ENCODE peak calls at places on chromosome 20, in six cellular contexts. One of them, this sample, is unnamed.

GRCh38 chr20:33160681-33161080 is 7.3 kb upstream of the BPIFA2 start:
- DNase-seq in CD8-positive, alpha-beta T cell: no peak
- DNase-seq in AG10803: no peak
- DNase-seq in epithelial cell of esophagus: no peak
- DNase-seq in left ventricle myocardium inferior: no peak
- DNase-seq in RWPE1: no peak
- DNase-seq in this sample: no peak

GRCh38 chr20:45890077-45890996 is 671 bp downstream of the NEURL2 start:
- DNase-seq in AG10803: peak; percentile 76
- DNase-seq in epithelial cell of esophagus: peak; percentile 72
- DNase-seq in CD8-positive, alpha-beta T cell: no peak
- DNase-seq in left ventricle myocardium inferior: peak; percentile 85
- DNase-seq in RWPE1: peak; percentile 59
- DNase-seq in this sample: peak; percentile 46

GRCh38 chr20:3924304-3925112 is 35.3 kb downstream of the PANK2 start:
- DNase-seq in left ventricle myocardium inferior: peak; percentile 63
- DNase-seq in RWPE1: no peak
- DNase-seq in epithelial cell of esophagus: no peak
- DNase-seq in CD8-positive, alpha-beta T cell: no peak
- DNase-seq in AG10803: no peak
- DNase-seq in this sample: no peak

GRCh38 chr20:14336667-14337066 is 745 bp downstream of the FLRT3 start:
- DNase-seq in CD8-positive, alpha-beta T cell: no peak
- DNase-seq in AG10803: no peak
- DNase-seq in RWPE1: peak; percentile 18
- DNase-seq in epithelial cell of esophagus: peak; percentile 45
- DNase-seq in left ventricle myocardium inferior: no peak
- DNase-seq in this sample: no peak

GRCh38 chr20:32742322-32743236 is 688 bp downstream of the COMMD7 start:
- DNase-seq in AG10803: no peak
- DNase-seq in left ventricle myocardium inferior: no peak
- DNase-seq in RWPE1: no peak
- DNase-seq in CD8-positive, alpha-beta T cell: peak; percentile 11
- DNase-seq in epithelial cell of esophagus: no peak
- DNase-seq in this sample: no peak

GRCh38 chr20:957544-957943 is 41.4 kb upstream of the ANGPT4 start:
- DNase-seq in AG10803: no peak
- DNase-seq in epithelial cell of esophagus: no peak
- DNase-seq in CD8-positive, alpha-beta T cell: no peak
- DNase-seq in RWPE1: no peak
- DNase-seq in left ventricle myocardium inferior: no peak
- DNase-seq in this sample: peak; percentile 19

GRCh38 chr20:62361799-62362589 is 5.1 kb downstream of the LAMA5 start:
- DNase-seq in RWPE1: peak; percentile 84
- DNase-seq in epithelial cell of esophagus: no peak
- DNase-seq in left ventricle myocardium inferior: peak; percentile 45
- DNase-seq in AG10803: no peak
- DNase-seq in CD8-positive, alpha-beta T cell: no peak
- DNase-seq in this sample: no peak

GRCh38 chr20:63372971-63373885 is 12.1 kb upstream of the CHRNA4 start:
- DNase-seq in epithelial cell of esophagus: no peak
- DNase-seq in left ventricle myocardium inferior: no peak
- DNase-seq in RWPE1: no peak
- DNase-seq in AG10803: no peak
- DNase-seq in CD8-positive, alpha-beta T cell: no peak
- DNase-seq in this sample: no peak

GRCh38 chr20:36645998-36646397 is at the start of gene SLA2:
- DNase-seq in CD8-positive, alpha-beta T cell: peak; percentile 63
- DNase-seq in epithelial cell of esophagus: no peak
- DNase-seq in AG10803: no peak
- DNase-seq in RWPE1: no peak
- DNase-seq in left ventricle myocardium inferior: no peak
- DNase-seq in this sample: no peak

GRCh38 chr20:6180531-6180930 is 57.7 kb upstream of the FERMT1 start:
- DNase-seq in left ventricle myocardium inferior: no peak
- DNase-seq in CD8-positive, alpha-beta T cell: no peak
- DNase-seq in epithelial cell of esophagus: no peak
- DNase-seq in RWPE1: no peak
- DNase-seq in AG10803: no peak
- DNase-seq in this sample: no peak

GRCh38 chr20:6184086-6184485 is 61.3 kb upstream of the FERMT1 start:
- DNase-seq in AG10803: no peak
- DNase-seq in CD8-positive, alpha-beta T cell: no peak
- DNase-seq in left ventricle myocardium inferior: no peak
- DNase-seq in RWPE1: no peak
- DNase-seq in epithelial cell of esophagus: no peak
- DNase-seq in this sample: no peak

GRCh38 chr20:6173481-6173880 is 50.7 kb upstream of the FERMT1 start:
- DNase-seq in AG10803: no peak
- DNase-seq in RWPE1: no peak
- DNase-seq in left ventricle myocardium inferior: no peak
- DNase-seq in CD8-positive, alpha-beta T cell: no peak
- DNase-seq in epithelial cell of esophagus: no peak
- DNase-seq in this sample: no peak

DNA sequence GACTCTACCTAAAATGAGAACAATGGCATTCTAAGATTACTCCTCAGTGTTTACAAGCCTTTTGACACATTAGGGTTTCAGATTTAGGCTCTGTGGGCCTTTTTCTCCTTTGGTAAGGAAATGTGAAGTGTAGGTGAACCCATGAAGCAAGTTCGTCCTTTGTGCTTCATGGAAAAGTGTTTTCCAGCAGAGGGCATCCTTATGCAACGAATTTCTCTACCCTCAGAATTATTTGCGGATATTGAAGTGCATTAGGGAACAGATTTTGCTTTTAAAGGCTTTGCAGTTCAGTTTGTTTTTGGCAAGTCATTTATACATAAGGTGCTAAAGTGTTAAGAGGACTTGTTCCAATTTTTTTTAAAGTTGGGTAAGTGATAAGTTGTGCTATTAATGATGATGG is 55.7 kb upstream of the FERMT1 start:
- DNase-seq in left ventricle myocardium inferior: no peak
- DNase-seq in epithelial cell of esophagus: peak; percentile 61
- DNase-seq in CD8-positive, alpha-beta T cell: no peak
- DNase-seq in AG10803: peak; percentile 24
- DNase-seq in RWPE1: peak; percentile 20
- DNase-seq in this sample: peak; percentile 16
- TF ChIP-seq CTCF in left ventricle myocardium inferior: peak; percentile 43
- TF ChIP-seq CTCF in epithelial cell of esophagus: peak; percentile 62
- TF ChIP-seq CTCF in CD8-positive, alpha-beta T cell: no peak
- TF ChIP-seq CTCF in AG10803: peak; percentile 55
- TF ChIP-seq CTCF in RWPE1: peak; percentile 72
- TF ChIP-seq CTCF in this sample: peak; percentile 65

GRCh38 chr20:38270869-38271608 is 10.5 kb upstream of the KIAA1755 start:
- DNase-seq in RWPE1: peak; percentile 97
- DNase-seq in epithelial cell of esophagus: peak; percentile 92
- DNase-seq in CD8-positive, alpha-beta T cell: no peak
- DNase-seq in AG10803: peak; percentile 89
- DNase-seq in left ventricle myocardium inferior: peak; percentile 77
- DNase-seq in this sample: peak; percentile 89
- TF ChIP-seq CTCF in RWPE1: no peak
- TF ChIP-seq CTCF in epithelial cell of esophagus: no peak
- TF ChIP-seq CTCF in CD8-positive, alpha-beta T cell: no peak
- TF ChIP-seq CTCF in AG10803: no peak
- TF ChIP-seq CTCF in left ventricle myocardium inferior: peak; percentile 26
- TF ChIP-seq CTCF in this sample: no peak

DNA sequence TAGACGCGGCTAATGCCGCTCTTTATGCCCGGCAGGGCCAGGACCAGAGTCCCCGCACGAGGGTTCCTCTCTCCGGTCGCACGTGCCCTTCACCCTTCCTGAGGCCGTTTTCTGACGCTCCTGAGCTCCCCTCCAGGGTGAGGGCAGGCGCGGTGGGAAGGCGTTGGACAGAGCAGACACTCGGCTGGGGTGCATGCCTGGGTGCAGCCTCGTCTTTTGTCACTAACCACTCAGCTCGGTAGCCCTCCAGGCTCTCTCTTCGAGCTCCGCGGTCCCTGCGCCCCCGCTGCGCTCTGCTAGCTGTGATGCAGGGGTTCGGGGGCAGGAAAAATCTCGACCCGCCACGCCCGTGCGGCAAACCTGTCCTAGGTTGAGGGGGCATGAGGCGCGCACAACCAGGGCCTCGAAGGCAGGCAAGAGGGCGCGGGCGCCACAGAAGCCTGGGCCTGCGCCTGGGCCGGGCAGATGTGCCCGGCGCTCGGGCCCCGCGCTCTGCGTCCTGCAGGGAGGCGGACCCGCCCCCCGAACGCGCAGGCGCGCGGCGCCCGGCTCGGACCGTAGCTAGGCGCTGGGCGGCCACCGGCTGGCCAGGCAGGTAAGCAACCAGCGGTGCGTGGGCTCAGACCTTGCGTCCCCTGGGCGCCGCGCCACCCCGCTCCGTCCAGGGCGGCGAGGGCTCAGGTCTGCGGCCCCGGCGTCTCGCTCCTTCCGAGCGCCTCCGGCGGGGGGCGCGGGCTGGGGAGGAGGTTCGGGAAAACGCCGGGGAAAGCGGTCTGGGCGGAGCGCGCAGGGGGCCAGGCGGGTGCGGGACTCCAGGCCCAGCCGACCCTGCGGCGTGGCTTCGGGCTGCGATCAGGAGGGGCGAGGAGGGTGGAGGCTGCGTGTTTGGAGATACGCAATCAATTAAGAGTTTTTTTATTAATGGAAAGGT is at the start of gene L3MBTL1:
- DNase-seq in epithelial cell of esophagus: peak; percentile 70
- DNase-seq in CD8-positive, alpha-beta T cell: no peak
- DNase-seq in left ventricle myocardium inferior: peak; percentile 50
- DNase-seq in AG10803: peak; percentile 25
- DNase-seq in RWPE1: peak; percentile 90
- DNase-seq in this sample: no peak
- TF ChIP-seq CTCF in epithelial cell of esophagus: no peak
- TF ChIP-seq CTCF in CD8-positive, alpha-beta T cell: no peak
- TF ChIP-seq CTCF in left ventricle myocardium inferior: no peak
- TF ChIP-seq CTCF in AG10803: no peak
- TF ChIP-seq CTCF in RWPE1: peak; percentile 31
- TF ChIP-seq CTCF in this sample: no peak

DNA sequence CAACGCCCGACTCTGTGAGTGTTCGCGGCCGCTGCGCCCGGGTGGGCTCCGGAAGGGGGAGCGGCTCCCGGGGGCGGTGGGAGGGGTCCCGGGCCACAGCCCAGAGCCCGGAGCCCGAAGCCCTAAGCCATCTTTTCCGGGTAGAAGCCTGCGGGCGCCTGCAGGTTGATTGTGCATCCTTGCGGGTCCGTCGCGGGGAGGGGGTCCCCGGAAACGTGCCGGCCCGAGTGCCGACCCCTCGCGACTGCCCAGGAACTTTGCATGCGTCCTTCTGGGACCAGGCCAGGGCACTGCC is 413 bp downstream of the PTPRA start:
- DNase-seq in RWPE1: no peak
- DNase-seq in AG10803: no peak
- DNase-seq in CD8-positive, alpha-beta T cell: peak; percentile 55
- DNase-seq in left ventricle myocardium inferior: peak; percentile 59
- DNase-seq in epithelial cell of esophagus: no peak
- DNase-seq in this sample: no peak
- TF ChIP-seq CTCF in RWPE1: no peak
- TF ChIP-seq CTCF in AG10803: no peak
- TF ChIP-seq CTCF in CD8-positive, alpha-beta T cell: no peak
- TF ChIP-seq CTCF in left ventricle myocardium inferior: no peak
- TF ChIP-seq CTCF in epithelial cell of esophagus: no peak
- TF ChIP-seq CTCF in this sample: no peak

GRCh38 chr20:52269926-52270325 is 78.3 kb upstream of the ZFP64 start:
- DNase-seq in RWPE1: no peak
- DNase-seq in AG10803: no peak
- DNase-seq in left ventricle myocardium inferior: no peak
- DNase-seq in epithelial cell of esophagus: no peak
- DNase-seq in CD8-positive, alpha-beta T cell: no peak
- DNase-seq in this sample: no peak

GRCh38 chr20:52269327-52269726 is 77.7 kb upstream of the ZFP64 start:
- DNase-seq in epithelial cell of esophagus: no peak
- DNase-seq in left ventricle myocardium inferior: no peak
- DNase-seq in CD8-positive, alpha-beta T cell: no peak
- DNase-seq in RWPE1: no peak
- DNase-seq in AG10803: peak; percentile 88
- DNase-seq in this sample: no peak

GRCh38 chr20:52267418-52267817 is 75.8 kb upstream of the ZFP64 start:
- DNase-seq in AG10803: no peak
- DNase-seq in RWPE1: no peak
- DNase-seq in left ventricle myocardium inferior: no peak
- DNase-seq in epithelial cell of esophagus: no peak
- DNase-seq in CD8-positive, alpha-beta T cell: no peak
- DNase-seq in this sample: no peak

GRCh38 chr20:52268184-52268583 is 76.6 kb upstream of the ZFP64 start:
- DNase-seq in CD8-positive, alpha-beta T cell: no peak
- DNase-seq in RWPE1: no peak
- DNase-seq in left ventricle myocardium inferior: no peak
- DNase-seq in AG10803: peak; percentile 65
- DNase-seq in epithelial cell of esophagus: no peak
- DNase-seq in this sample: peak; percentile 30
- TF ChIP-seq CTCF in CD8-positive, alpha-beta T cell: no peak
- TF ChIP-seq CTCF in RWPE1: no peak
- TF ChIP-seq CTCF in left ventricle myocardium inferior: no peak
- TF ChIP-seq CTCF in AG10803: no peak
- TF ChIP-seq CTCF in epithelial cell of esophagus: no peak
- TF ChIP-seq CTCF in this sample: no peak

This sample was measured in HFFc6.